ENCODE peak calls at places on chromosomes 7 and 10, in nine cellular contexts. H is A549, J is spleen, C is AG04450, U is Peyer's patch, Q is gastrocnemius medialis, O is adrenal gland, N is OCI-LY7, W is fibroblast of lung. B is an unnamed sample.
A peak's percentile ranks its signal among the peaks of the same experiment; 100 is the strongest.

GRCh38 chr10:124636271-124636993 is 107.7 kb downstream of the FAM53B start:
- DNase-seq in J (peak; percentile 84), Q (no peak), O (no peak), C (no peak), N (peak; percentile 34), H (no peak), U (peak; percentile 76), W (no peak), B (no peak)

GRCh38 chr7:36946401-36946739 is 222.1 kb upstream of the AOAH start:
- DNase-seq in N (no peak), W (no peak), C (no peak), O (no peak), H (no peak), U (no peak), Q (no peak), J (no peak), B (no peak)

GRCh38 chr7:741191-741671 is 14.2 kb upstream of the PRKAR1B start:
- DNase-seq in Q (no peak), W (no peak), H (no peak), O (no peak), J (peak; percentile 60), U (no peak), C (no peak), N (no peak), B (no peak)

GRCh38 chr7:50640779-50641178 is 75.6 kb upstream of the DDC start:
- DNase-seq in C (no peak), W (no peak), O (no peak), U (no peak), H (no peak), Q (no peak), N (no peak), J (no peak), B (no peak)

GRCh38 chr7:25171071-25171470 is 46.0 kb upstream of the CYCS start:
- DNase-seq in H (no peak), O (peak; percentile 47), C (no peak), U (no peak), J (no peak), N (no peak), W (no peak), Q (no peak), B (peak; percentile 45)

GRCh38 chr10:118971876-118972275 is 57.6 kb upstream of the NANOS1 start:
- DNase-seq in U (no peak), O (no peak), W (no peak), N (no peak), H (no peak), J (no peak), Q (no peak), C (no peak), B (no peak)

GRCh38 chr7:50662996-50663395 is 97.8 kb upstream of the DDC start:
- DNase-seq in U (no peak), Q (no peak), W (no peak), H (no peak), J (no peak), C (no peak), O (no peak), N (no peak), B (no peak)

GRCh38 chr10:12501851-12502525 is 152.6 kb downstream of the CAMK1D start:
- DNase-seq in H (no peak), U (no peak), J (peak; percentile 64), Q (no peak), N (no peak), C (no peak), O (no peak), W (no peak), B (no peak)

GRCh38 chr10:69375307-69376151 is 41.2 kb downstream of the TACR2 start:
- DNase-seq in W (peak; percentile 52), N (no peak), U (no peak), H (no peak), O (no peak), C (no peak), Q (peak; percentile 83), J (no peak), B (no peak)

GRCh38 chr7:48832303-48832845 is 92.0 kb upstream of the CDC14C start:
- DNase-seq in N (no peak), H (no peak), W (no peak), J (no peak), U (no peak), Q (no peak), O (no peak), C (no peak), B (no peak)

GRCh38 chr7:95004618-95005282 is 97.4 kb downstream of the PPP1R9A start:
- DNase-seq in O (peak; percentile 29), W (no peak), J (no peak), U (no peak), N (no peak), H (peak; percentile 44), C (no peak), Q (peak; percentile 14), B (no peak)

GRCh38 chr7:99308461-99309074 is 17.1 kb upstream of the ARPC1A start:
- DNase-seq in J (peak; percentile 23), H (no peak), W (no peak), N (no peak), C (no peak), Q (no peak), U (no peak), O (no peak), B (no peak)

GRCh38 chr10:95266674-95267095 is 24.1 kb downstream of the PDLIM1 start:
- DNase-seq in O (no peak), W (peak; percentile 57), C (no peak), U (no peak), J (no peak), Q (no peak), N (peak; percentile 23), H (peak; percentile 93), B (no peak)

GRCh38 chr10:8331387-8331786 is 276.9 kb downstream of the GATA3 start:
- DNase-seq in C (no peak), U (no peak), W (no peak), H (no peak), Q (no peak), J (no peak), N (no peak), O (no peak), B (no peak)

GRCh38 chr7:138000081-138000701 is 1.7 kb downstream of the CREB3L2 start:
- DNase-seq in J (no peak), C (peak; percentile 92), U (no peak), Q (no peak), O (peak; percentile 65), H (peak; percentile 49), W (peak; percentile 99), N (peak; percentile 52), B (peak; percentile 58)

GRCh38 chr10:49592726-49593563 is 17.2 kb upstream of the SLC18A3 start:
- DNase-seq in J (no peak), C (peak; percentile 10), N (peak; percentile 58), U (peak; percentile 38), W (peak; percentile 41), O (peak; percentile 68), Q (no peak), H (peak; percentile 62), B (peak; percentile 60)

GRCh38 chr7:35477609-35478008 is 217.3 kb downstream of the HERPUD2 start:
- DNase-seq in C (no peak), W (no peak), O (no peak), H (no peak), U (no peak), J (no peak), Q (no peak), N (no peak), B (no peak)

GRCh38 chr7:155858521-155859061 is 46.3 kb upstream of the SHH start:
- DNase-seq in O (peak; percentile 56), J (peak; percentile 22), H (peak; percentile 77), Q (no peak), C (no peak), U (peak; percentile 9), W (peak; percentile 66), N (no peak), B (no peak)

GRCh38 chr7:158137516-158138328 is 449.9 kb downstream of the PTPRN2 start:
- DNase-seq in Q (no peak), J (peak; percentile 56), W (no peak), C (no peak), H (no peak), O (no peak), U (no peak), N (no peak), B (no peak)
- H3K9me3 ChIP-seq in Q (no peaks in the 10 kb centered on the region), J (peaks cover 7% of the 10 kb centered on the region), W (no peaks in the 10 kb centered on the region), C (peaks cover 93% of the 10 kb centered on the region), H (no peaks in the 10 kb centered on the region), O (no peaks in the 10 kb centered on the region), U (no peaks in the 10 kb centered on the region), N (no peaks in the 10 kb centered on the region), B (no peaks in the 10 kb centered on the region)

DNA sequence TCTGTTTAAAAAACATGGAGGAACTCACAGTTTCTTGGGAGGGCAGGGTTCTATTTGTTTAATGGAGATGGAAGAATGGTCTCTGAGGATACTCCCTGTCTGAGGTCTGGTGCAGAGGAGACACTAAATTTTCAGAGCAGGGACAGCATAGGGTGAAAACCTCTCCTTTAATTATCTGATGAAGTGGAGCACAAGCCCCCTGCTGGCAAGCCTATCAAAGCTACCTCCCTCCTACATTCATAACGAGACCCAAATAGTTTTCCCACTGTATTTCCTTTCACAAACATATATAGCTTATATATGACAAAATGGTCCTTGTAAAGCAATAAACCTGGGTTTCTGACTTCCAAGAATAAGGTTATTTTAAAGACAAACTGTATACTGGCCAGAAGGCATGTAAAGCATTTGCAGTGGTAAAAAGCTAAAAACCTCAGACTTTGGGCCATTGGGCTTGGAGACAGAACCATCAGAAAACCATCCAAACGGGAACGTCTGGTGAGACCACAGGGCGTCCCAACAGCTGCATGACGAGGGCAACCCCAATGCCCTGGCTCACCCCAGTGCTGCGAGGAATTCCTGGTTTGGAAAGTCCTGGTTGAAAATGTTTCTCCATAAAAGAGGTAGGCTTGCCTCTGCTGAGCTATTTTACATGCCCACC is 201.3 kb downstream of the FANK1 start:
- DNase-seq in J (no peak), W (no peak), O (no peak), H (no peak), U (no peak), N (no peak), Q (no peak), C (no peak), B (no peak)
- TF ChIP-seq CTCF in J (no peak), W (no peak), O (no peak), H (peak; percentile 6), U (no peak), N (peak; percentile 46), Q (no peak), C (peak; percentile 22), B (no peak)

GRCh38 chr7:158083526-158084310 is 503.9 kb downstream of the PTPRN2 start:
- DNase-seq in N (no peak), W (no peak), O (no peak), U (no peak), C (no peak), Q (no peak), H (no peak), J (peak; percentile 61), B (no peak)
- H3K9me3 ChIP-seq in N (no peaks in the 10 kb centered on the region), W (no peaks in the 10 kb centered on the region), O (no peaks in the 10 kb centered on the region), U (no peaks in the 10 kb centered on the region), C (peaks cover 70% of the 10 kb centered on the region), Q (no peaks in the 10 kb centered on the region), H (no peaks in the 10 kb centered on the region), J (peaks cover 4% of the 10 kb centered on the region), B (no peaks in the 10 kb centered on the region)

DNA sequence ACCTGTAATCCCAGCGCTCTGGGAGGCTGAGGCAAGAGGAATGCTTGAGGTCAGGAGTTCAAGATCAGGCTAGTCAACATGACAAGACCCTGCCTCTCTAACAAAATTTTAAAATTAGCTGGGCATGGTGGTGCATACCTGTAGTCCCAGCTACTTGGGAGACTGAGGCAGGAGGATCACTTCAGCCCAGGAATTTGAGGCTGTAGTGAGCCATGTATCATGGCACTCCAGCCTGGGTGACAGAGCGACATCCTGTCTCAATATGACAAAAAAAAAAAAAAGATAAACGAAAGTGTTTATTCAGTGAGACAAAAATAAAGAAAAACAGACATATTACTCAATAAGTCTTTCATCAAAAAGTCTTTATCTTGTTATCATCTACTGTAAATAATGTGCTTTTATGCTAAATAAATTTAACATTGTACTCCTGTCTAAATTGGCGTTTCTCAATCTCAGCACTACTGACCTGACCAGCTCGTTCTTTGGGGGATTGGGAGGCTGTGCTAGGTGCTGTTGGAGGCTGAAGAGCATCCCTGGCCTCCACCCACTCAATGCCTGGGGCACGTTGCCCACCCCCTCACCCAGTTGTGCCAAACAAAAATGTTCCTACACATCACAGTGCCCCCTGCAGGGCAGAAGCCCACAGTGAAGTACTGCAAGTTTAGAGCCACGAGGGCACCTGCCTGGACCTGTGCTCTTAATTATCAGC is 57.7 kb downstream of the NCAPG2 start:
- DNase-seq in N (peak; percentile 29), W (no peak), C (no peak), H (peak; percentile 35), U (no peak), J (no peak), O (no peak), Q (no peak), B (peak; percentile 17)
- TF ChIP-seq CTCF in N (peak; percentile 80), W (peak; percentile 56), C (peak; percentile 43), H (peak; percentile 50), U (peak; percentile 17), J (peak; percentile 47), O (peak; percentile 12), Q (no peak), B (peak; percentile 38)

B was measured in transverse colon.